ENCODE peak calls at places on chromosomes 7 and 10, in seven cellular contexts. K is pancreas, I is gastrocnemius medialis, P is psoas muscle, T is heart right ventricle, V is body of pancreas, Q is GM12878. H is an unnamed sample.

GRCh38 chr7:117993377-117994003 is 120.2 kb upstream of the CTTNBP2 start:
- ATAC-seq in K (no peak), I (no peak), P (no peak), T (no peak), V (no peak), Q (peak; percentile 98), H (no peak)

GRCh38 chr10:51170518-51171245 is 96.4 kb downstream of the PRKG1 start:
- ATAC-seq in K (no peak), I (no peak), P (peak; percentile 54), T (peak; percentile 41), V (no peak), Q (no peak), H (peak; percentile 39)

GRCh38 chr10:13890617-13891541 is 304.1 kb downstream of the PRPF18 start:
- ATAC-seq in K (no peak), I (peak; percentile 45), P (peak; percentile 61), T (peak; percentile 40), V (peak; percentile 22), Q (no peak), H (peak; percentile 24)

GRCh38 chr7:17016402-17017010 is 134.7 kb upstream of the AGR3 start:
- ATAC-seq in K (no peak), I (no peak), P (no peak), T (no peak), V (no peak), Q (no peak), H (no peak)

GRCh38 chr7:16708980-16709379 is 44.6 kb upstream of the TSPAN13 start:
- ATAC-seq in K (no peak), I (no peak), P (peak; percentile 37), T (peak; percentile 83), V (no peak), Q (no peak), H (peak; percentile 68)

GRCh38 chr10:71769279-71769823 is 4.0 kb downstream of the VSIR start:
- ATAC-seq in K (no peak), I (no peak), P (no peak), T (no peak), V (no peak), Q (peak; percentile 70), H (no peak)

GRCh38 chr10:7333995-7334964 is 76.6 kb downstream of the SFMBT2 start:
- ATAC-seq in K (no peak), I (peak; percentile 39), P (peak; percentile 58), T (peak; percentile 61), V (peak; percentile 24), Q (no peak), H (no peak)

GRCh38 chr10:93894516-93895378 is 969 bp downstream of the SLC35G1 start:
- ATAC-seq in K (no peak), I (no peak), P (peak; percentile 7), T (no peak), V (no peak), Q (peak; percentile 27), H (peak; percentile 4)

GRCh38 chr10:21327239-21327993 is 198.1 kb downstream of the SKIDA1 start:
- ATAC-seq in K (no peak), I (no peak), P (no peak), T (no peak), V (no peak), Q (peak; percentile 48), H (no peak)

GRCh38 chr10:123890761-123891146 is 853 bp downstream of the CPXM2 start:
- ATAC-seq in K (no peak), I (no peak), P (no peak), T (no peak), V (no peak), Q (no peak), H (peak; percentile 20)

GRCh38 chr10:27660268-27660667 is 85.4 kb downstream of the MKX start:
- ATAC-seq in K (no peak), I (no peak), P (no peak), T (peak; percentile 31), V (no peak), Q (no peak), H (peak; percentile 13)

GRCh38 chr10:194281-194680 is 59.0 kb downstream of the ZMYND11 start:
- ATAC-seq in K (no peak), I (no peak), P (no peak), T (no peak), V (no peak), Q (no peak), H (no peak)

GRCh38 chr10:86630079-86630478 is 24.3 kb upstream of the OPN4 start:
- ATAC-seq in K (no peak), I (no peak), P (peak; percentile 75), T (peak; percentile 88), V (no peak), Q (no peak), H (peak; percentile 58)

GRCh38 chr10:96578633-96579032 is 8.2 kb downstream of the TM9SF3 start:
- ATAC-seq in K (peak; percentile 52), I (no peak), P (peak; percentile 78), T (no peak), V (peak; percentile 45), Q (no peak), H (no peak)

GRCh38 chr7:2499181-2499580 is 20.4 kb upstream of the LFNG start:
- ATAC-seq in K (no peak), I (no peak), P (no peak), T (no peak), V (no peak), Q (no peak), H (no peak)

GRCh38 chr7:137169282-137169698 is 174.2 kb downstream of the PTN start:
- ATAC-seq in K (no peak), I (no peak), P (no peak), T (peak; percentile 83), V (peak; percentile 47), Q (peak; percentile 72), H (no peak)

GRCh38 chr10:86968271-86968993 is at the start of gene ADIRF:
- ATAC-seq in K (no peak), I (no peak), P (no peak), T (peak; percentile 7), V (no peak), Q (no peak), H (no peak)

GRCh38 chr7:1310936-1311335 is 78.3 kb downstream of the UNCX start:
- ATAC-seq in K (no peak), I (no peak), P (no peak), T (no peak), V (no peak), Q (no peak), H (no peak)

GRCh38 chr7:44131173-44132009 is 8.0 kb upstream of the POLD2 start:
- ATAC-seq in K (peak; percentile 74), I (no peak), P (peak; percentile 68), T (peak; percentile 51), V (peak; percentile 65), Q (peak; percentile 75), H (peak; percentile 10)

GRCh38 chr10:108970016-108970415 is 953.3 kb downstream of the XPNPEP1 start:
- ATAC-seq in K (no peak), I (no peak), P (no peak), T (no peak), V (no peak), Q (no peak), H (no peak)

GRCh38 chr10:133258818-133259602 is 17.7 kb downstream of the ADAM8 start:
- ATAC-seq in K (no peak), I (peak; percentile 9), P (peak; percentile 21), T (peak; percentile 45), V (no peak), Q (no peak), H (peak; percentile 38)

GRCh38 chr10:51097546-51097945 is 23.3 kb downstream of the PRKG1 start:
- ATAC-seq in K (no peak), I (no peak), P (no peak), T (no peak), V (no peak), Q (no peak), H (no peak)

GRCh38 chr10:65275296-65275695 is 1650.5 kb upstream of the LRRTM3 start:
- ATAC-seq in K (no peak), I (no peak), P (no peak), T (no peak), V (no peak), Q (no peak), H (no peak)

GRCh38 chr7:155809332-155809946 is 2.8 kb downstream of the SHH start:
- ATAC-seq in K (no peak), I (no peak), P (no peak), T (no peak), V (no peak), Q (no peak), H (no peak)
- H3K27ac ChIP-seq in K (no peak overlapping the region), I (no peak overlapping the region), P (no peak overlapping the region), T (no peak overlapping the region), V (no peak overlapping the region), Q (no peak overlapping the region), H (no peak overlapping the region)

DNA sequence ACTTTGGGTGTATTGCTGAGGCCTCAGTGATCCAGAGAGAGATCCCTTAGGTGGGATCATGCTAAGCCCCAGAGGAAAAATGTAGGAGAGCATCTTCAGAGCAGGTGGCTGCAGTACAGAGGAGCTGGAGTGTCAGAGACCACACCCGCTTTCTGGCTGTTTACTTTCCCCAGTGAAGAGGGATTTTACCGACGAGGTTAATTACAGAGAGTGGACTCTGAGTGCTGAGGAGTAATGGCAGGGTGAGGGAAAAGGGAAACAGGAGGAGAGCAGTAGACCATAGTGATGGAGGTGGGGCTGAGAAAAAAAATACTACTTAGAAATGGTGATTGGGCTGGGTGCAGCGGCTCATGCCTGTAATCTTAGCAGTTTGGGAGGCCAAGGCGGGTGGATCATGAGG is 43.3 kb upstream of the HBP1 start:
- ATAC-seq in K (no peak), I (no peak), P (no peak), T (no peak), V (no peak), Q (no peak), H (no peak)
- H3K27ac ChIP-seq in K (no peak overlapping the region), I (no peak overlapping the region), P (no peak overlapping the region), T (no peak overlapping the region), V (no peak overlapping the region), Q (no peak overlapping the region), H (no peak overlapping the region)

DNA sequence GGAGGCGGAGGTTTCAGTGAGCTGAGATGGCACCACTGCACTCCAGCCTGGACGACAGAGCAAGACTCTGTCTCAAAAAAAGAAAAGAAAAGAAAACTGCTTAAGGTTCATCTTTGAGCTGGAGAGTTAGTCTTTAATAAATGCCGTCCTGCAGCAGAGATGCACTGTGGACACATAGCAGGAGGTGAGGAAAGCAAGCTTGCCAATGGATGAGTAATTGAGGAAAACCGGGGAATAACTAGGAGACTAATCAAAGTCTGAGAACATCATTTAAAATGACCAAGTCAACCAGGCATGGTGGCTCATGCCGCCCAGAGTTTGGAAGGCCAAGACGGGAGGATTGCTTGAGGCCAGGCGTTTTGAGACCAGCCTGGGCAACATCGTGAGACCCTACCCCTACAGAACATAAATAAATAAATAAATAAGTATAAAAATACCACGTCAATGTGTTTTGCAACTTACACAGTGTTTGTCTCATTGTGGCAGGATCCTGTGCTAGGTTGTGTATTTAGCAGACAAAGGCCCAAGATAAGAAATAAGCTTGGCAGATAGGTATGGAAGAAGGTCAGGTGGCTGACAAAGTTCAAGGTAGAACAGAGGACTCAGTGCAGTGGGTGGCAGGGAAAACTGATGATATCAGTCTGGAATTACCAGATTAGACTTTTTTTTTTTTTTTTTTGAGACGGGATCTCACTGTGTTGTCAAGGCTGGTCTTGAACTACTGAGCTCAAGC is 115.7 kb upstream of the KMT2C start:
- ATAC-seq in K (no peak), I (no peak), P (no peak), T (no peak), V (no peak), Q (no peak), H (no peak)
- H3K27ac ChIP-seq in K (no peak overlapping the region), I (no peak overlapping the region), P (no peak overlapping the region), T (no peak overlapping the region), V (no peak overlapping the region), Q (no peak overlapping the region), H (no peak overlapping the region)

DNA sequence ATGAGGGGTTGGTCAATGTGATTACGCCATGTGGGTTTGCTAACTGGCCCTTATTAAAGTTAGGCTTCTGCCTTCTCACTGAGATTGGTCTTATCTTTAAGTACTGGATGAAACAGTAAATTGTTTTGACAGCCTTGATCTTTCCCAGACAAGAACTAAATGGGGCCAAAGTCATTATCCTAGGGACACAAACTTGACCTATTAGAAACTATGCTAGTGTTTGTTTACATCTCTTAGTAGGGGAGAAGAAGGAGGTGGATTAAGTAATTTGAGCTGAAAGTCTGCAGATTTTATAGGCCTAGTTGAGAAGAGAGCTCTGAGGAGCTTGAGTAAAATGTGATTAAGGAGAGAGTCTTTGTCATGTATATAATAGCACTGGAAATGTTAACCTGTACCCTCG is 386.9 kb downstream of the HTR7 start:
- ATAC-seq in K (no peak), I (no peak), P (no peak), T (no peak), V (no peak), Q (no peak), H (no peak)
- H3K27ac ChIP-seq in K (no peak overlapping the region), I (no peak overlapping the region), P (no peak overlapping the region), T (no peak overlapping the region), V (no peak overlapping the region), Q (no peak overlapping the region), H (no peak overlapping the region)

H was measured in gastroesophageal sphincter.